ENCODE peak calls at places on chromosomes 12 and 14, in eight cellular contexts. D is stomach, W is heart left ventricle, S is uterus, A is A549, U is gastrocnemius medialis, K is IMR-90, N is adrenal gland. E is an unnamed sample.

GRCh38 chr12:44317651-44318126 is 481.8 kb downstream of the TMEM117 start:
- DNase-seq in D (no peak), W (no peak), S (no peak), A (no peak), U (no peak), K (peak; percentile 40), N (no peak), E (no peak)

GRCh38 chr12:19121449-19122018 is 8.0 kb upstream of the PLEKHA5 start:
- DNase-seq in D (no peak), W (no peak), S (no peak), A (no peak), U (no peak), K (peak; percentile 45), N (no peak), E (no peak)

GRCh38 chr14:52395728-52396127 is 81.6 kb downstream of the PTGER2 start:
- DNase-seq in D (no peak), W (no peak), S (no peak), A (no peak), U (no peak), K (no peak), N (no peak), E (no peak)

GRCh38 chr12:76820888-76821482 is 57.1 kb downstream of the ZDHHC17 start:
- DNase-seq in D (no peak), W (no peak), S (no peak), A (peak; percentile 39), U (no peak), K (peak; percentile 47), N (peak; percentile 15), E (no peak)

GRCh38 chr14:30921305-30921704 is 46.9 kb downstream of the COCH start:
- DNase-seq in D (no peak), W (no peak), S (no peak), A (no peak), U (no peak), K (peak; percentile 28), N (no peak), E (no peak)

GRCh38 chr12:16281157-16281556 is 3.7 kb upstream of the SLC15A5 start:
- DNase-seq in D (no peak), W (no peak), S (no peak), A (no peak), U (no peak), K (no peak), N (no peak), E (no peak)

GRCh38 chr12:70049596-70050360 is 193.5 kb upstream of the CNOT2 start:
- DNase-seq in D (no peak), W (no peak), S (no peak), A (no peak), U (no peak), K (no peak), N (no peak), E (no peak)

GRCh38 chr12:33438890-33439586 is 581 bp downstream of the SYT10 start:
- DNase-seq in D (no peak), W (no peak), S (no peak), A (no peak), U (no peak), K (no peak), N (no peak), E (no peak)

GRCh38 chr14:89617471-89618291 is 200.6 kb upstream of the FOXN3 start:
- DNase-seq in D (peak; percentile 45), W (no peak), S (no peak), A (no peak), U (peak; percentile 55), K (peak; percentile 77), N (peak; percentile 60), E (no peak)

GRCh38 chr14:62001988-62002387 is 239.8 kb downstream of the SNAPC1 start:
- DNase-seq in D (no peak), W (no peak), S (no peak), A (no peak), U (no peak), K (no peak), N (no peak), E (no peak)

GRCh38 chr14:61994589-61994988 is 232.4 kb downstream of the SNAPC1 start:
- DNase-seq in D (no peak), W (no peak), S (no peak), A (no peak), U (no peak), K (no peak), N (no peak), E (no peak)

GRCh38 chr14:62002636-62003035 is 240.4 kb downstream of the SNAPC1 start:
- DNase-seq in D (no peak), W (no peak), S (no peak), A (no peak), U (no peak), K (peak; percentile 55), N (no peak), E (no peak)

GRCh38 chr14:61992139-61992538 is 229.9 kb downstream of the SNAPC1 start:
- DNase-seq in D (no peak), W (no peak), S (no peak), A (no peak), U (no peak), K (no peak), N (no peak), E (no peak)

DNA sequence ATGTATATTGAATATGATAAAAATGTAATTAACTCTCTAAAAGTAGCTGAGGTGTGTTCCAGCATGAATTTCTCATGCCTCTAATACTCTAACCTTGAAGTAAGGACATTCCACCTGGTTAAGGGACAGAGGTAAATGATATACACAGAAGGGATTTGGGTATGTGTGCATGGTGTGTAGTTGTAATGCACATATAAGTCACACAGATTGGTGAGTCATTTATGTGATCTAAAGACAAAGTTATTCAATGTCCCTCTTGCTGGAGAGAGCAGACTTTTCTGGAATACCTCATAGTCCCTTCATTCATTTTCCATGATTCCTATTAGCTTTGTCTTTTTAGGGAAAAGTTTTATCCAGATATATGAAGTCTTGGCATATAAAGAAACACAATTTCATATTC is 234.9 kb downstream of the SNAPC1 start:
- DNase-seq in D (no peak), W (no peak), S (no peak), A (no peak), U (no peak), K (peak; percentile 39), N (no peak), E (no peak)
- TF ChIP-seq POLR2A in D (no peak), W (no peak), S (no peak), A (no peak), U (no peak), K (no peak), N (no peak), E (no peak)

GRCh38 chr14:75383721-75384120 is 44.1 kb upstream of the JDP2 start:
- DNase-seq in D (no peak), W (no peak), S (no peak), A (no peak), U (no peak), K (no peak), N (no peak), E (no peak)
- H3K27ac ChIP-seq in D (no peak overlapping the region), W (no peak overlapping the region), S (no peak overlapping the region), A (no peak overlapping the region), U (no peak overlapping the region), K (no peak overlapping the region), N (no peak overlapping the region), E (no peak overlapping the region)

DNA sequence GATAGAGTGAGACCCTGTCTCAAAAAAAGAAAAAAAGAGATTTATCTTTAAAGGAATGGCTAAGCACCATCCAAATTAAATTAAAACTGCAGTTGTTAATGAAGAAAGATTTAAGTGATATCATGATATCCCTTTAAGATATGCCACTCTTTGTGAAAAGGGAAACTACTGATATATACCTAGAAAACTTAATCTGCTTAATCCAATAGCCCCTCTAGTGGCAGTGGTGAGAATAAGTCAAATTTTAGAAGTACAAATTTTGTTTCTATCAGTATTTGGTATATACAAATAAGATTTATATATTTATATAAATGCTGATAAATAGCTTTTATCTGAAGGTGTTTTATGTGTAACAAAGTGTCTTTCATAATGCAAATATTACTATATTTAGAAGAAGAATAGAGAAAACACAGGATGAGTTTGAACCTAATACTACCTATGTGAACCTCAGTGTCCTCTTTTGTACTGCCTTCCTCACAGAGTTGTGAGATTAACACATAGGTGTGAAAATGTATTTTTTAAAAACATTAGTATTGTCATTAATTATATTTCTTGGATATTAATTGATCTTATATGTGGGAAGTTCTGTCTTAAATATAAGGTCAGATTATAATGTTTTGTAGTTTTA is 51.4 kb upstream of the GARIN2 start:
- DNase-seq in D (no peak), W (no peak), S (no peak), A (peak; percentile 11), U (no peak), K (peak; percentile 22), N (no peak), E (no peak)
- TF ChIP-seq CTCF in D (no peak), W (peak; percentile 44), S (peak; percentile 6), A (peak; percentile 37), U (no peak), K (peak; percentile 57), N (peak; percentile 31), E (peak; percentile 49)

GRCh38 chr14:50943261-50943942 is 881 bp downstream of the PYGL start:
- DNase-seq in D (peak; percentile 32), W (peak; percentile 61), S (peak; percentile 81), A (peak; percentile 58), U (peak; percentile 34), K (peak; percentile 28), N (peak; percentile 55), E (peak; percentile 86)
- TF ChIP-seq POLR2A in D (no peak), W (no peak), S (peak; percentile 21), A (no peak), U (no peak), K (no peak), N (no peak), E (no peak)

GRCh38 chr12:121917950-121918678 is at the start of gene CFAP251:
- DNase-seq in D (peak; percentile 99), W (peak; percentile 97), S (peak; percentile 66), A (no peak), U (peak; percentile 89), K (peak; percentile 58), N (peak; percentile 97), E (peak; percentile 99)

GRCh38 chr12:121915841-121916321 is 2.5 kb upstream of the CFAP251 start:
- DNase-seq in D (no peak), W (no peak), S (no peak), A (no peak), U (no peak), K (peak; percentile 68), N (no peak), E (no peak)

GRCh38 chr12:121921106-121921505 is 2.7 kb downstream of the CFAP251 start:
- DNase-seq in D (no peak), W (no peak), S (no peak), A (no peak), U (no peak), K (no peak), N (no peak), E (no peak)

GRCh38 chr12:121918679-121919038 is 267 bp downstream of the CFAP251 start:
- DNase-seq in D (no peak), W (no peak), S (no peak), A (no peak), U (no peak), K (no peak), N (no peak), E (no peak)

GRCh38 chr12:121916719-121917118 is 1.7 kb upstream of the CFAP251 start:
- DNase-seq in D (no peak), W (no peak), S (peak; percentile 41), A (no peak), U (no peak), K (peak; percentile 67), N (no peak), E (no peak)
- H3K27ac ChIP-seq in D (no peak overlapping the region), W (no peak overlapping the region), S (no peak overlapping the region), A (no peak overlapping the region), U (no peak overlapping the region), K (no peak overlapping the region), N (no peak overlapping the region), E (no peak overlapping the region)